ENCODE peak calls at places on chromosomes 3 and 15, in ten cellular contexts. B is breast epithelium, C is fibroblast of lung, Q is uterus, G is mucosa of descending colon, T is neuronal stem cell, P is HCT116, Y is neural progenitor cell, F is aorta, A is psoas muscle. D is an unnamed sample. For H3K36me3 and H3K4me1, the result is how much of the 10 kb centered on the place peaks cover.

GRCh38 chr15:77033417-77033728 is 37.5 kb downstream of the TSPAN3 start:
- DNase-seq in G (no peak), Y (no peak), T (no peak), P (no peak), C (no peak), F (peak), Q (no peak), A (no peak), B (peak), D (no peak)

GRCh38 chr15:55829826-55830225 is 86.9 kb upstream of the PRTG start:
- DNase-seq in Q (no peak), T (no peak), Y (no peak), C (no peak), G (no peak), F (no peak), P (no peak), A (no peak), B (no peak), D (no peak)

GRCh38 chr3:4394048-4394447 is 73.0 kb downstream of the SUMF1 start:
- DNase-seq in C (peak), Y (no peak), P (no peak), G (no peak), Q (no peak), T (no peak), F (no peak), B (no peak), A (no peak), D (no peak)

GRCh38 chr15:53115563-53115962 is 325.4 kb upstream of the ONECUT1 start:
- DNase-seq in Y (no peak), Q (no peak), P (no peak), F (no peak), A (no peak), T (no peak), G (peak), C (no peak), B (no peak), D (no peak)

GRCh38 chr15:41564286-41564959 is 5.4 kb downstream of the TYRO3 start:
- DNase-seq in B (no peak), A (no peak), F (no peak), Y (peak), P (no peak), T (peak), Q (peak), C (peak), G (no peak), D (no peak)

GRCh38 chr15:77563768-77564167 is 68.9 kb downstream of the LINGO1 start:
- DNase-seq in Q (no peak), F (no peak), B (no peak), T (no peak), P (no peak), G (no peak), C (no peak), Y (no peak), A (no peak), D (no peak)

GRCh38 chr3:100420885-100421284 is 19.5 kb downstream of the LNP1 start:
- DNase-seq in G (no peak), F (no peak), T (no peak), Y (no peak), C (no peak), Q (no peak), P (no peak), A (no peak), B (no peak), D (no peak)

GRCh38 chr15:78396976-78397375 is 41.0 kb upstream of the IREB2 start:
- DNase-seq in C (peak), B (peak), T (no peak), G (peak), A (peak), F (peak), Y (no peak), Q (no peak), P (no peak), D (no peak)

GRCh38 chr3:82208002-82208710 is 446.7 kb upstream of the GBE1 start:
- DNase-seq in Q (no peak), B (no peak), C (no peak), A (no peak), T (no peak), G (no peak), P (no peak), F (no peak), Y (no peak), D (no peak)

GRCh38 chr3:107846282-107846852 is 244.5 kb downstream of the CD47 start:
- DNase-seq in G (no peak), F (peak), T (peak), Y (peak), B (peak), A (peak), C (peak), P (peak), Q (peak), D (peak)

GRCh38 chr15:100725121-100726069 is 123.0 kb downstream of the ASB7 start:
- DNase-seq in P (no peak), A (no peak), B (peak), T (no peak), C (peak), Q (no peak), G (no peak), Y (no peak), F (peak), D (no peak)

DNA sequence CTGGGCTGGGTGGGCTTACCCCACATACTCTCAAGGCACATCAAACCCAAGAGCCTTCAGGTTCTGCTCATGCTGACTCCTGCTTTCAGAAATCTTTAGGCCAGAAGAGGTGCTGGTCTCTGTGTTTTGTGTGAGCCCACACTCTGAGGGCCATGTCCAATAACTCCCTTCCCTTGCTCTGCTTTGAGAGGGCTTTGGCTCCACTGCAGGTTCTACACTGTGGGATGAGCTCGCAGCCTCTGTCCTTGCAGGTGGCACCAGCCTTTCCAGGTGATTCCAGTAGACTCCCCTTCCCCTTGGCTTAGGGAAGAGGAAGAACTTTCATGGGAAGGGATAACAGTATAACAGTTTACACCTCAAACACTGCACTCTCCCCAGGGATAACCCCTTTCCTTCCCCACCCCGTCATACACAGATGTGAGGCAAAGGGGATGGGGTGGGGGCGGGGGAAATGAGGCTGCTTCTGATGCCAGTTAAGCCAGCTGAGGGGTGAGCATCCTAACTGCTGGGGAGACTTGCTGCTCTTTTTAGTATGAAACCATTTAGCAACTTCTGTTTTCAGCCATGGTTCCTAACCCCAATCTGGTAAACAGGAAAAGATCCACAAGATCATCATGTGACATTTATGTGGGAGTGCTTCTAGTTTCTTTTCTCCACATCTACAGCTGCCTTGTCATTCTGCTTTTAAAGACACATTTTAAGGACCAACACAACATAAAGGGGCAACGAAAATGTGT is 262.4 kb downstream of the SLC9A9 start:
- DNase-seq in T (no peak), P (no peak), F (no peak), A (no peak), Y (no peak), C (no peak), G (no peak), Q (no peak), B (no peak), D (no peak)
- H3K36me3 ChIP-seq in T (under half), P (under half), F (under half), A (under half), Y (under half), C (under half), G (under half), Q (under half), B (under half), D (under half)

GRCh38 chr3:141370065-141370533 is 1.8 kb downstream of the ZBTB38 start:
- DNase-seq in T (peak), B (no peak), G (no peak), A (no peak), Y (peak), C (peak), Q (peak), F (no peak), P (peak), D (peak)

GRCh38 chr3:141373232-141373631 is 4.9 kb downstream of the ZBTB38 start:
- DNase-seq in G (no peak), A (no peak), P (no peak), T (no peak), Y (no peak), Q (no peak), C (no peak), B (no peak), F (no peak), D (no peak)

GRCh38 chr3:141373768-141374526 is 5.6 kb downstream of the ZBTB38 start:
- DNase-seq in Y (no peak), T (no peak), P (no peak), Q (no peak), G (no peak), F (no peak), A (no peak), B (no peak), C (no peak), D (peak)

GRCh38 chr3:141371882-141372281 is 3.6 kb downstream of the ZBTB38 start:
- DNase-seq in P (no peak), Q (no peak), F (no peak), A (no peak), B (no peak), T (no peak), G (no peak), C (no peak), Y (no peak), D (no peak)

DNA sequence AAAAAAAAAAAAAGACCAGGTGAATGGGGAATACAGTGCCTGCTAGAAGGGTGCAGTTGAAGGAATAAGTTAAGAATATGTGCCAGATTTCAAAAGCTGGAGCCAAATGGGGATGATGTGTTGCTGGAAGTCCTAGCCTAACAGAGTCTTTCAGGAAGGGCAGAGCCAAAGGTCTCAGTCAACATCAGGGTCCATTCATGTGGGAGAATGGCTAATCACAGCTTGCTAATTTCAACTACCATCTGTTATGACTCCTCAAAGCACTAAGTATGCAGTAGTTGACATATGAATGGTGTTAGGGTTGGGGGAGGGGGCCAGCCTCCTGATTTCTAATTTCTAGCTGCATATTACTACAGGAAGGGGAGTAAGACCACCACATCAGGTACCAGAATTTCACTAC is 4.4 kb downstream of the ZBTB38 start:
- DNase-seq in G (no peak), Y (no peak), T (no peak), P (no peak), A (no peak), B (no peak), F (no peak), C (no peak), Q (no peak), D (no peak)
- H3K4me1 ChIP-seq in G (under half), Y (under half), T (under half), P (under half), A (under half), B (under half), F (under half), C (under half), Q (under half), D (under half)

GRCh38 chr3:14472471-14473351 is 67.4 kb downstream of the GRIP2 start:
- DNase-seq in G (no peak), P (peak), Q (peak), T (no peak), A (no peak), C (peak), Y (no peak), F (no peak), B (no peak), D (no peak)

GRCh38 chr3:14474363-14475081 is 65.6 kb downstream of the GRIP2 start:
- DNase-seq in F (no peak), B (no peak), A (no peak), G (no peak), T (no peak), Y (no peak), P (no peak), C (no peak), Q (no peak), D (no peak)

GRCh38 chr3:14473411-14473891 is 66.7 kb downstream of the GRIP2 start:
- DNase-seq in P (no peak), F (no peak), T (no peak), G (no peak), C (no peak), Y (no peak), B (no peak), A (no peak), Q (no peak), D (no peak)

GRCh38 chr3:14468621-14468981 is 66.2 kb downstream of the SLC6A6 start:
- DNase-seq in F (no peak), C (no peak), A (no peak), Y (no peak), B (no peak), Q (no peak), P (no peak), G (no peak), T (no peak), D (no peak)

GRCh38 chr3:14471690-14472089 is 68.5 kb downstream of the GRIP2 start:
- DNase-seq in P (no peak), A (no peak), Y (no peak), F (no peak), G (no peak), C (no peak), T (no peak), B (no peak), Q (no peak), D (no peak)
- H3K36me3 ChIP-seq in P (under half), A (under half), Y (under half), F (under half), G (under half), C (under half), T (under half), B (under half), Q (under half), D (under half)

GRCh38 chr3:29758108-29759020 is 477.5 kb downstream of the RBMS3 start:
- DNase-seq in F (no peak), Y (no peak), A (no peak), Q (no peak), G (no peak), B (no peak), T (no peak), C (peak), P (no peak), D (no peak)

GRCh38 chr3:29757054-29757777 is 476.3 kb downstream of the RBMS3 start:
- DNase-seq in F (no peak), T (no peak), P (no peak), C (no peak), Q (no peak), B (no peak), G (no peak), A (no peak), Y (no peak), D (no peak)

GRCh38 chr3:29763115-29763514 is 482.2 kb downstream of the RBMS3 start:
- DNase-seq in B (no peak), Q (no peak), G (no peak), Y (no peak), P (no peak), F (no peak), C (no peak), A (no peak), T (no peak), D (no peak)

GRCh38 chr3:29759021-29759359 is 478.1 kb downstream of the RBMS3 start:
- DNase-seq in T (no peak), C (no peak), A (no peak), Q (no peak), Y (no peak), F (no peak), G (no peak), B (no peak), P (no peak), D (no peak)

DNA sequence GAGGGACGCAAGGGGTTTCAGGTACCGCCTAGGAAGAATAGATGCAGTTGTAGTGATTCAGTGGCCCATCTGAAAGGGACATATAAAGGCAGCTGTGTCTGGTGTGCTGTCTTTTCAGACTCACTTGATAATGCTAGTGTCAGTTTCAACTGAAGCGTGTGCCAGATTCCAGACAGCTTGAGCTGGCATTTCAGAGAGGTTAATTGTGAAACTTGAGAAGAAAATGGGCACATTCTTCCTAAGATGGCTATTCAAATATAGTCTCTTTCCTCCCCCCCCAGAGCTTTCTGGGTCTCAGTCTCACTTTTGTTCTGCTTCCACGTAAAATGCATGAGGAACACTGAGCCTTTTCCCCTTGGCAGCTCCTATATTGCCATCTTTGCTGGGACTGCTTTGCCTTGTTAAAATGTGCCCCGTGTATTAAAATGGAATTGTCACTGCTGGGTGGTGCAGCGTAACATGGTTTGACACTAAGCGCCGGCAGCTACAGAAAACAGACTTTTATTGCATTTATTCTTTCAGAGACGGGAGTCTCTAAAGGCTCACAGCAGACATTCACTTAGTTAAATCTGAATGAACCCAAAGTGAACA is 478.7 kb downstream of the RBMS3 start:
- DNase-seq in Y (peak), F (no peak), B (no peak), G (no peak), Q (no peak), T (peak), A (peak), P (no peak), C (peak), D (no peak)
- H3K4me1 ChIP-seq in Y (under half), F (under half), B (under half), G (under half), Q (under half), T (under half), A (under half), P (under half), C (under half), D (under half)

D was measured in iPS DF 6.9.